ENCODE peak calls at places on chromosomes 13 and 19, in five cellular contexts. Y is transverse colon, E is tibial artery, B is sigmoid colon, H is cardiac muscle cell. P is an unnamed sample.

GRCh38 chr13:67620665-67621064 is 390.5 kb upstream of the PCDH9 start:
- DNase-seq in Y (no peak), E (no peak), B (no peak), H (no peak), P (no peak)

GRCh38 chr19:275000-275399 is 16.2 kb downstream of the PLPP2 start:
- DNase-seq in Y (no peak), E (no peak), B (no peak), H (no peak), P (no peak)

GRCh38 chr13:76489299-76489698 is 396.9 kb downstream of the KCTD12 start:
- DNase-seq in Y (no peak), E (no peak), B (no peak), H (no peak), P (no peak)

GRCh38 chr19:16530540-16531379 is 11.5 kb downstream of the CHERP start:
- DNase-seq in Y (no peak), E (no peak), B (no peak), H (no peak), P (no peak)

GRCh38 chr19:4624733-4625362 is 14.5 kb upstream of the TNFAIP8L1 start:
- DNase-seq in Y (no peak), E (no peak), B (no peak), H (peak; percentile 38), P (no peak)

GRCh38 chr13:113148940-113149503 is 9.4 kb upstream of the PROZ start:
- DNase-seq in Y (no peak), E (no peak), B (no peak), H (no peak), P (no peak)

GRCh38 chr13:30388401-30389283 is 33.7 kb upstream of the UBE2L5 start:
- DNase-seq in Y (no peak), E (no peak), B (peak; percentile 90), H (no peak), P (no peak)

GRCh38 chr19:54364775-54365257 is at the start of gene LAIR1:
- DNase-seq in Y (peak; percentile 51), E (peak; percentile 71), B (no peak), H (no peak), P (peak; percentile 75)

GRCh38 chr13:33992891-33993336 is 175.0 kb downstream of the RFC3 start:
- DNase-seq in Y (no peak), E (no peak), B (no peak), H (no peak), P (no peak)

GRCh38 chr13:50129923-50130685 is 114.9 kb downstream of the KCNRG start:
- DNase-seq in Y (peak; percentile 48), E (peak; percentile 85), B (peak; percentile 70), H (peak; percentile 35), P (peak; percentile 43)

GRCh38 chr13:91142572-91142971 is 204.9 kb upstream of the MIR17HG start:
- DNase-seq in Y (no peak), E (no peak), B (no peak), H (no peak), P (no peak)

GRCh38 chr13:39836038-39836437 is 180.6 kb downstream of the COG6 start:
- DNase-seq in Y (no peak), E (no peak), B (no peak), H (no peak), P (no peak)

GRCh38 chr19:21680026-21680425 is 87.4 kb downstream of the ZNF100 start:
- DNase-seq in Y (no peak), E (no peak), B (no peak), H (no peak), P (no peak)

GRCh38 chr13:100728201-100728600 is 53.6 kb upstream of the TMTC4 start:
- DNase-seq in Y (no peak), E (no peak), B (no peak), H (no peak), P (no peak)

GRCh38 chr13:52158629-52159158 is 703 bp downstream of the NEK3 start:
- DNase-seq in Y (peak; percentile 54), E (peak; percentile 67), B (peak; percentile 67), H (no peak), P (peak; percentile 49)

GRCh38 chr13:21426238-21426637 is 32.9 kb downstream of the ZDHHC20 start:
- DNase-seq in Y (no peak), E (no peak), B (no peak), H (no peak), P (no peak)

GRCh38 chr19:19257137-19257536 is 16.0 kb downstream of the TM6SF2 start:
- DNase-seq in Y (no peak), E (no peak), B (no peak), H (no peak), P (no peak)

GRCh38 chr13:98476106-98476505 is 100.8 kb downstream of the STK24 start:
- DNase-seq in Y (no peak), E (no peak), B (no peak), H (no peak), P (no peak)

GRCh38 chr13:101552797-101553196 is 100.3 kb downstream of the ITGBL1 start:
- DNase-seq in Y (no peak), E (no peak), B (no peak), H (no peak), P (no peak)

GRCh38 chr13:49225358-49226042 is 5.4 kb downstream of the MLNR start:
- DNase-seq in Y (no peak), E (no peak), B (no peak), H (no peak), P (no peak)

GRCh38 chr19:35013047-35013819 is 13.1 kb downstream of the GRAMD1A start:
- DNase-seq in Y (peak; percentile 77), E (peak; percentile 80), B (peak; percentile 92), H (peak; percentile 76), P (peak; percentile 81)

GRCh38 chr19:34676697-34677385 is at the start of gene SCGB2B2:
- DNase-seq in Y (no peak), E (no peak), B (no peak), H (peak; percentile 46), P (no peak)

GRCh38 chr13:112248909-112249592 is 127.1 kb upstream of the SPACA7 start:
- DNase-seq in Y (no peak), E (no peak), B (no peak), H (no peak), P (no peak)

GRCh38 chr13:107185889-107186288 is 618.0 kb upstream of the ARGLU1 start:
- DNase-seq in Y (no peak), E (no peak), B (no peak), H (no peak), P (no peak)

GRCh38 chr13:113607477-113608245 is 23.1 kb downstream of the TFDP1 start:
- DNase-seq in Y (no peak), E (no peak), B (no peak), H (no peak), P (no peak)

GRCh38 chr13:65606622-65607021 is 1623.5 kb downstream of the PCDH9 start:
- DNase-seq in Y (no peak), E (no peak), B (no peak), H (no peak), P (no peak)

GRCh38 chr13:102678339-102679122 is 16.3 kb downstream of the METTL21C start:
- DNase-seq in Y (no peak), E (no peak), B (no peak), H (no peak), P (no peak)

GRCh38 chr19:31616031-31616430 is 266.8 kb upstream of the TSHZ3 start:
- DNase-seq in Y (no peak), E (no peak), B (no peak), H (no peak), P (no peak)

GRCh38 chr13:51733656-51734334 is 70.2 kb downstream of the DHRS12 start:
- DNase-seq in Y (no peak), E (no peak), B (no peak), H (peak; percentile 9), P (no peak)

GRCh38 chr13:20136781-20137703 is 23.8 kb downstream of the GJA3 start:
- DNase-seq in Y (peak; percentile 67), E (no peak), B (peak; percentile 32), H (no peak), P (no peak)

GRCh38 chr19:35249146-35249847 is 495 bp downstream of the LSR start:
- DNase-seq in Y (peak; percentile 42), E (peak; percentile 61), B (peak; percentile 43), H (no peak), P (no peak)

GRCh38 chr13:23558675-23559536 is 11.3 kb upstream of the TNFRSF19 start:
- DNase-seq in Y (no peak), E (no peak), B (peak; percentile 83), H (peak; percentile 40), P (peak; percentile 49)

GRCh38 chr19:782195-783043 is 14.8 kb upstream of the PTBP1 start:
- DNase-seq in Y (no peak), E (no peak), B (no peak), H (peak; percentile 33), P (no peak)

GRCh38 chr19:54133312-54133956 is 4.1 kb upstream of the CNOT3 start:
- DNase-seq in Y (no peak), E (no peak), B (no peak), H (no peak), P (no peak)

DNA sequence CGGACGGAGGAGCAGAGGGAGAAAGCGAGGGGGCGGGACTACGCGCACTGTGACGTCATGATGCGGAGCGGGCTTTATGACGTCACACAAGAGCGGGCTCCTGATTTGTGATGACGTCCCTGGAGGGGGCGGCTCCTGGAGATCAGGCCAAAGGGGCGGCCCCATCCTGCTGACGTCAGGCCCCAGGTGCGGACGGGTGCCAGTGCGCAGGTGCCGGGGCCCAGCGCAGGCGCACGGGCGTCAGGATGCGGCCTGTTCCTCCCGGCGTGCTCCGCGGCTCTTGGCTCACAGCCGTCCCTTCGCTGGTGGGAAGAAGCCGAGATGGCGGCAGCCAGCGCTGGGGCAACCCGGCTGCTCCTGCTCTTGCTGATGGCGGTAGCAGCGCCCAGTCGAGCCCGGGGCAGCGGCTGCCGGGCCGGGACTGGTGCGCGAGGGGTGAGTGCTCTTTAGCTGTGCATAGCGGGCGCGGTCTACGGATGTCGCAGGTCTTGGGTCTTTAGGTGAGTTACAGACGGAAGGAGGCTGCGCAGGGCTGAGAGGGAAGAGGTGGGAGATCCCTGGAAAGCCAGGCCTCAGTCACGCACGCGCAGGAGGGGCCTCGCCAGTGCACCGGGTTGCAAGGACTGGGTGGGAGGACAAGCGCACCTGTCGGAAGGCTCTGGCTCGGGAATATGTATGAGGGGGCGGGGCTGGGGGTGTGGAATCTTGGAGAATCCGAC is at the start of the genes EMC10 and GARIN5A:
- DNase-seq in Y (peak; percentile 94), E (peak; percentile 90), B (peak; percentile 95), H (peak; percentile 92), P (peak; percentile 90)
- H3K27ac ChIP-seq in Y (peak within 1 kb of the TSS; percentile 88), E (peak within 1 kb of the TSS; percentile 69), B (peak within 1 kb of the TSS; percentile 76), H (peak within 1 kb of the TSS; percentile 90), P (peak within 1 kb of the TSS; percentile 80)

GRCh38 chr19:7706188-7706530 is 4.2 kb upstream of the FCER2 start:
- DNase-seq in Y (no peak), E (no peak), B (no peak), H (no peak), P (no peak)
- H3K4me3 ChIP-seq in Y (no peak overlapping the region), E (no peak overlapping the region), B (no peak overlapping the region), H (no peak overlapping the region), P (no peak overlapping the region)

GRCh38 chr19:10259162-10259905 is 7.3 kb downstream of the MRPL4 start:
- DNase-seq in Y (peak; percentile 88), E (peak; percentile 85), B (peak; percentile 86), H (peak; percentile 91), P (peak; percentile 89)
- H3K27me3 ChIP-seq in Y (no peaks in the 10 kb centered on the region), E (no peaks in the 10 kb centered on the region), B (no peaks in the 10 kb centered on the region), H (no peaks in the 10 kb centered on the region), P (no peaks in the 10 kb centered on the region)

GRCh38 chr13:60690607-60691006 is 293.6 kb downstream of the TDRD3 start:
- DNase-seq in Y (no peak), E (no peak), B (no peak), H (no peak), P (no peak)
- H3K27ac ChIP-seq in Y (no peak overlapping the region), E (no peak overlapping the region), B (no peak overlapping the region), H (no peak overlapping the region), P (no peak overlapping the region)

GRCh38 chr13:37945651-37946575 is 76.3 kb upstream of the TRPC4 start:
- DNase-seq in Y (no peak), E (no peak), B (no peak), H (no peak), P (no peak)
- H3K4me3 ChIP-seq in Y (no peak overlapping the region), E (no peak overlapping the region), B (no peak overlapping the region), H (no peak overlapping the region), P (no peak overlapping the region)